ENCODE peak calls at places on chromosomes 6 and 20, in four cellular contexts. A is HepG2, S is K562, H is HCT116. T is an unnamed sample.

GRCh38 chr20:63114006-63114692 is 101.8 kb downstream of the YTHDF1 start:
- DNase-seq in H (no peak), S (no peak), A (no peak), T (no peak)

GRCh38 chr6:124203106-124203811 is 399.6 kb downstream of the NKAIN2 start:
- DNase-seq in S (no peak), A (no peak), H (no peak), T (no peak)

GRCh38 chr6:111259089-111259831 is 172.0 kb downstream of the SLC16A10 start:
- DNase-seq in H (peak), S (peak), A (peak), T (peak)

GRCh38 chr6:155154158-155154830 is 109.5 kb upstream of the CLDN20 start:
- DNase-seq in H (no peak), A (peak), S (peak), T (peak)

GRCh38 chr6:93644611-93645010 is 225.3 kb upstream of the EPHA7 start:
- DNase-seq in S (no peak), A (peak), H (no peak), T (no peak)

GRCh38 chr6:56072856-56073255 is 174.5 kb downstream of the COL21A1 start:
- DNase-seq in H (no peak), S (no peak), A (no peak), T (no peak)

GRCh38 chr6:121663292-121663691 is 227.8 kb downstream of the GJA1 start:
- DNase-seq in A (no peak), H (no peak), S (no peak), T (no peak)

GRCh38 chr6:15628499-15629131 is 34.2 kb downstream of the DTNBP1 start:
- DNase-seq in H (no peak), A (no peak), S (no peak), T (no peak)

GRCh38 chr6:84549912-84550311 is 214.5 kb downstream of the TBX18 start:
- DNase-seq in H (no peak), A (no peak), S (no peak), T (no peak)

GRCh38 chr6:80126657-80127350 is 20.3 kb downstream of the BCKDHB start:
- DNase-seq in S (no peak), H (no peak), A (no peak), T (no peak)

GRCh38 chr6:43181942-43182860 is at the start of gene CUL9:
- DNase-seq in A (peak), S (peak), H (peak), T (peak)

GRCh38 chr6:132236281-132236680 is 165.0 kb downstream of the MOXD1 start:
- DNase-seq in A (no peak), H (no peak), S (no peak), T (no peak)

GRCh38 chr6:110042670-110043296 is 64.7 kb downstream of the GPR6 start:
- DNase-seq in A (no peak), H (no peak), S (no peak), T (no peak)

GRCh38 chr6:72832271-72832670 is 210.4 kb downstream of the KCNQ5 start:
- DNase-seq in S (no peak), A (no peak), H (no peak), T (no peak)

GRCh38 chr20:19890358-19891117 is 126.6 kb upstream of the NAA20 start:
- DNase-seq in S (no peak), A (no peak), H (no peak), T (no peak)

GRCh38 chr6:147322299-147323162 is 118.3 kb downstream of the STXBP5 start:
- DNase-seq in A (no peak), S (no peak), H (no peak), T (no peak)

GRCh38 chr6:166624275-166624674 is 2.8 kb downstream of the RPS6KA2 start:
- DNase-seq in A (no peak), S (no peak), H (no peak), T (no peak)

GRCh38 chr6:24936641-24937317 is 1.0 kb upstream of the RIPOR2 start:
- DNase-seq in H (no peak), A (no peak), S (no peak), T (no peak)

GRCh38 chr20:63363013-63363957 is 2.1 kb upstream of the CHRNA4 start:
- DNase-seq in S (peak), A (no peak), H (no peak), T (no peak)

GRCh38 chr6:166776571-166776970 is 149.5 kb upstream of the RPS6KA2 start:
- DNase-seq in A (no peak), S (no peak), H (no peak), T (no peak)

GRCh38 chr6:33927551-33927950 is 123.7 kb upstream of the MLN start:
- DNase-seq in S (no peak), A (no peak), H (no peak), T (no peak)
- TF ChIP-seq JUND in S (no peak), A (no peak), H (no peak), T (no peak)

DNA sequence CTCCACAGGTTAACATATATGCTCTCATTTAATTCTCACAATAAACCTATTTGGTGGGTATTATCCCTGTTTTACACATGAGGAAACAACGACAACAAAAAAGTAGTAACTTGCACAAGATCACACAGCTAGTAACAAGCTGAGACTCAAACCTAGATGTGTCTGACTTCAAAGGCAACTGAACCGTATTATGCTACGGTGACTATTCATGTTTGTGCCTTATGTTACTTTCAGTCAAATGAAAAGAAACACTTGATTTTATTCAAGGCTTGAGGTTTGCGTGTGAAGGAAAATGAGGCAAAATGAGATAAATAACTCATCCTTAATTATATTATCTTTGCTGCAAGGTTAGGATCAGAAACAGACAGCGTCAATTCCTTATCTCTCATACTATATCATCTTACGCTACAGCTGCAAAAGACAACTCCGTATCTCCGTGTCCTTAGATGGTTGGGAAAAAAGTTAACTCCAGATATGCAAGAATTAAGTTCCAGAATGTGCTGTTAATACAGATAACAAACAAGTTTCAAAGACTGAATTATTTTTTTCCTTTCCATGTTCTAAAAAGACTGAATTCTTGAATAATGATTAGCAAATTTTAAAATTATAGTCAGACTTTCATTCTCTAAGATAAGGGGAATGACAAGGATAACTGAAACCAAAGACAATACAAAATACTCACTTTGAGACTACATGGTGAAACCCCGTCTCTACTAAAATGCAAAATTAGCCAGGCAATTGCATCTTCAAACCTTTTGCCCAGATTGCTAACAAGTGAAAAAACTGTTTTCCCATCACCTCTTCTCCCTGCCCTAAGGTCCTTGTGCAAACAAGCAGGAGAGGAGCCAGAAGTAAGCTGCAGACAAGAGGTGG is 27.8 kb downstream of the STAU1 start:
- DNase-seq in S (no peak), H (no peak), A (no peak), T (no peak)
- TF ChIP-seq JUND in S (no peak), H (no peak), A (no peak), T (no peak)

GRCh38 chr20:6818033-6818808 is 50.7 kb downstream of the BMP2 start:
- DNase-seq in A (no peak), H (no peak), S (no peak), T (no peak)
- TF ChIP-seq JUND in A (no peak), H (no peak), S (no peak), T (no peak)

GRCh38 chr20:6473197-6473596 is 294.3 kb upstream of the BMP2 start:
- DNase-seq in A (no peak), H (no peak), S (no peak), T (no peak)
- TF ChIP-seq JUND in A (no peak), H (no peak), S (no peak), T (no peak)

DNA sequence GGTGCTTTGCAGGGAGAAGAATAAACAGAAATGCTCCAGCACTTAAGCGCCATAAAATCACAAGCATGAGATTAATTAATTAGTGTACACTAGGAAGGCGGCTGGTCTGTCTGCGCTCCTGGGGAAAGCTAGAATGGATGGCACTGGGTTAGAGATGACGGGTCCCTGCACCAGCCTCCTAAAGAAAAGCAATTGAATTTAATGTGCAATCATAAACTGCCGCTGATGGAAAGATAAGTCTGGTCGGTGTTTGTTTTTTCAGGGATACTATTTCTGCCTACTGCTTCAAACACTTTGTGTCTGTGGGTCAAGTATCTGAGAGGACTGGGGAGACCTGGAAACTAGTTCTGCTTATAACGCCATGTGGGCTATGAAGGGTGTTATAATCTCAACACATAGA is 600.8 kb upstream of the CHD6 start:
- DNase-seq in H (no peak), A (no peak), S (no peak), T (no peak)
- TF ChIP-seq JUND in H (no peak), A (no peak), S (no peak), T (no peak)

DNA sequence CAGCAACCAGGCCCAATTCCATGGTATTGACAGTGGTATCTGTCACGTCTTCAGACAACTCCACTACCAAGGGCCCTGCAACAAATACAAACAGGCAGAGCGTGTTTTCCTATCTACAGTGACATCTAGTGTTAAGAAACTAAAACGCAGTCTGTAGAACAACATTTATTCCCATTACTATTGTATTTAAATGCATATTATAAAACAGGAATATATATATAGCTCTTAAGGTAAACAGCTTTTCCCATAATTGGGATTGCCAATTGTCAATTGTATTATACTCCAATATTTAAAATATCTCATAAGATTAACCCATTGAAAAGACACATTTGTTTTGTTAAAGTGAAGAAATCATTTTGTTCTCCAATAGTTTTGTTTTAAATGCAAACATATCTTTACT is 97.2 kb downstream of the KIF16B start:
- DNase-seq in S (peak), A (peak), H (peak), T (peak)
- TF ChIP-seq JUND in S (no peak), A (no peak), H (no peak), T (no peak)

DNA sequence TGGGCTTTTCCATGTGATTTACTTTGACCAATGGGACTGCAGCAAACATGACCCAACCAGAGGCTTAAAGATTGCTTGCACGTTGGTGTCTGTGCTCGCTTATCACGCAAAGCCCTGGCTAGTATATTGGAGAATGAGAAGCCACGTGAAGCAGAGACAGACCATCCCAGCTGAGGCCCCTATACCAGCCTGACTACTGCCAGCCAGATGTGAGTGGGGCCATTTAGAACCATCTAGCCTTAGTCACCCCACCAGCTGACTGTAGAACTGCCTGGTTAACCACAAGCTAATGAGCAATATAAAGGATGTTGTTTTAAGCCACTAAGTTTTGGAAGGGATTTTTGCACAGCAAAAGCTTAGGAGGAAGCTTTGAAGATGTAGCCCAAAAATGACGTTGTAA is 74.5 kb downstream of the MACROD2 start:
- DNase-seq in H (no peak), A (no peak), S (no peak), T (no peak)
- TF ChIP-seq JUND in H (no peak), A (no peak), S (no peak), T (no peak)

DNA sequence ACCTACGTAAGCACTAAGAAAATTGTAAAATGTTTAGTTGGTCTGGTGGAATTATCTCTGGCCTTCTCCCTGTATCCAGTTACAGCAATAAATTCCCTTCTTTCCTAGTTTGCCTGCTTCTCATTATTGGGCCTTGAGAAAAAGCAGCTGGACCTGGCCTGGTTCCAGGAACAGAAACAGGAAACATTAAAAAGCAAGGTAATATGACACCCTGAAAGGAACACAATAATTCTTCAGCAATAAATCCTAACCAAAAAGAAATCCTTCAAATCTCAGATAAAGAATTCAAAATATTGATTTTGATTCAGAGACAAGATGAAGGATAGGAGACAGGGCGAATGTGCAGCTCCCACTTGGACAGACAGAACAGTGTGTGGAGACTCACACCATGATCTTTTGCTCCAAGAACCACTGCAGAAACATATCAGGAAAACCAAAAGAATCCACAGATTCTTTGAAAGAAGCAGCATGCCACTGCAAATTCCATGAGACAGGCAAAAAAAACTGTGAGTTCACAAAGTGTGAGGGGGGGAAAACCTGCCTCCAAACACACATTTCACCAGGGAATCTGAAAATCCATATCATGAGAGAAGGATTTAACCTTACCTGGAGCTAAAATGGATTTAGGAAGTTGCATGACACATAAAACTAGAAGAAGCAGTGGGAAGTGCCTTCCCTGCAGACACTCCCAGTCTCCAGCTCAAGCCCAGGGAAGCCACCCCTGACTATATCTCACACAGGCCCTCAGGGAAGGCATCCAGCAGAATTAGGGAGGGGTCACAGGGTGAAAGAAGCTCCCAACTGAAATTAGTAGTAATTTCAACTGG is 28.9 kb downstream of the TREM1 start:
- DNase-seq in H (no peak), A (no peak), S (no peak), T (no peak)
- TF ChIP-seq JUND in H (no peak), A (no peak), S (no peak), T (no peak)

DNA sequence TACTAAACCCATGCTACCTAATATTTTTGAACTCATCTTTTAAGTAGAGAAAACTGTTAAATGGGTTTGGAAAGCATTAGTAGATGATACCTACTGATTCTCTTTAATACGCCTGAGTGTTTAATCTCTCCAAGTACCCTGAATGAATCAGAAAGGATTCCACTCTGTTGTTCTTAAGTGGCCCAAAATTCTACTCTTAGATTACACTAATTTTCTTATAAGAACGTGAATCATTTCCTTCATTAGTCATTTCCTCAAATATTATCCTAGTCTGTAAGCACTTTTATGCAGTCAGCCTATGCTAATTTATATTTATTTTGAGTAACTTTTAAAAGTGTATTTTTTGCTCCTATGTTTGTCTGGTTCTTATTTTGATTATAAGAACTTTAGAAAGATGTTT is 380.0 kb downstream of the BTBD9 start:
- DNase-seq in A (no peak), S (no peak), H (no peak), T (no peak)
- TF ChIP-seq JUND in A (no peak), S (no peak), H (peak), T (no peak)

DNA sequence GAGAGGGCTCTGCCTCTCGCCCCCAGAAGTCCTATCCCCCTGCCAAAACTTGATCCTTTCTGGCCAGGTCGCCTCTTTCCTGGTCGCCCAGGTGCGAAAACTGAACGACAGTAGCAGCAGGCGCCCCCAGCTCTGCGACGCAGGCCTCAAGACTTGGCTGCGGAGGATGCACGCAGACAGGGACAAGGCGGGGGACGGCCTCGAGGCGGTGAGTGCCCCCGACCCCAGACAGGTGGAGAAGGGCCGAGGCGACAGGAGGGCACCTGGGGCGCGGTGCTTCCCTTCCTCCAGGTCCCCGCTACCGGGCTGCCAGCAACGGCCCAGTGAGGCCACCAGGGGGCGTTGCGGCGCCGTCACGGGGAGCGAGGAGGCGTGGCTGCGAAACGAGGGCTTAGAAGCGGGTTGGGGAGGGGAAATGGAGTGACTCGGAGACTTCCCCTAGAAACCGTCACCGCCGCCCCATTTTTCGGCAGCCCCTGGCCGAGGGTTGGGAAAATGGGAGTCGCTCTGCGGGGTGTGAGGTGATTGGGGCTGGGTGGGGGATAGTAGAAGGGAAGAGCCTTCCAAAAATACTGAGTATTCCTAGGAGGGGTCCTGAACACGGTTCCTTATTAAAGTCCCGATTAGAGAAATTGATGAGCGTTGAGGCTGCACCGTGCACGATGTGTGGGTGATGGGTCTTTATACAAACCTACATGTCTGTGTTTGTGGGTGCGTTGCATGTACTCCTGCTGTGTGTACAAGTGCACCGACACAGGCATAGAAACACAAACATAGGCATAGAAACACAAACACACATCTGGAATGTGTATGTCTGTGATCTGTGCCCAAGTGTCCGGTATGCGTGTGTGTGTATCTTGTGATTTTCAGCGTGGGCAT is 44.6 kb downstream of the ARHGAP40 start:
- DNase-seq in A (peak), H (peak), S (peak), T (peak)
- TF ChIP-seq JUND in A (peak), H (no peak), S (no peak), T (no peak)